ENCODE peak calls at places on chromosomes 3 and 15, in four cellular contexts. O, Z, J and M are unnamed samples.

GRCh38 chr15:71532994-71533393 is 277.4 kb upstream of the NR2E3 start:
- DNase-seq in O (no peak), Z (peak), J (no peak), M (no peak)

GRCh38 chr15:80885180-80885579 is 104.4 kb downstream of the MESD start:
- DNase-seq in O (no peak), Z (no peak), J (no peak), M (no peak)

GRCh38 chr3:71050133-71050520 is 533.4 kb downstream of the FOXP1 start:
- DNase-seq in O (no peak), Z (no peak), J (no peak), M (no peak)

GRCh38 chr15:99961011-99961441 is 227.8 kb upstream of the LYSMD4 start:
- DNase-seq in O (no peak), Z (peak), J (no peak), M (no peak)

GRCh38 chr15:83793069-83793468 is 139.1 kb downstream of the ADAMTSL3 start:
- DNase-seq in O (no peak), Z (no peak), J (no peak), M (no peak)

GRCh38 chr3:177333535-177334495 is 136.5 kb upstream of the TBL1XR1 start:
- DNase-seq in O (no peak), Z (no peak), J (peak), M (no peak)

GRCh38 chr15:83698294-83698693 is 44.4 kb downstream of the ADAMTSL3 start:
- DNase-seq in O (no peak), Z (peak), J (peak), M (no peak)

GRCh38 chr3:48504051-48504946 is at the start of gene SHISA5:
- DNase-seq in O (no peak), Z (peak), J (peak), M (peak)

DNA sequence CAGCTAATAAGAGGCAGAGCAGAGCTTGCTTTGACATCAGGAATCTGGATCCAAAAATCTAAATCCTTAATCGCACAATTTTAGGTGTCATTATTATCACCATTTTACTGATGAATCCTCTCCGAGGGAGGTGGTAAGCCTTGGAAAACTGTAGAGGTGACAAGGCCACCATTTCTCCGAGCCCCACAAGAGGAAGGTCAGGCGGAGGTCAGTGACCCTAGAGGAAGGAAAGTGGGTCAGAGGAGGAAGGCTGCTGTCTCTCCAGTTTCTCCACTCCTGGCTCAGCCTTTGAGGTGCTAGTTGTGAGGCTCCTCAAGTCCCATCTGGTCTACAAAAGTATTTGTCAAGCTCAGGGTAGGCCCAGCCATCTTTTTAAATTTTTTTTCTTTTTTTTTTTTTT is 3.2 kb downstream of the DVL3 start:
- DNase-seq in O (no peak), Z (no peak), J (no peak), M (no peak)
- H3K4me3 ChIP-seq in O (no peak), Z (no peak), J (no peak), M (no peak)

GRCh38 chr3:159911011-159911663 is 77.5 kb upstream of the IL12A start:
- DNase-seq in O (no peak), Z (peak), J (no peak), M (no peak)

GRCh38 chr3:159914421-159914820 is 74.2 kb upstream of the IL12A start:
- DNase-seq in O (no peak), Z (no peak), J (no peak), M (no peak)

GRCh38 chr3:159913712-159914414 is 74.8 kb upstream of the IL12A start:
- DNase-seq in O (no peak), Z (no peak), J (no peak), M (no peak)

GRCh38 chr3:159907828-159908227 is 80.8 kb upstream of the IL12A start:
- DNase-seq in O (no peak), Z (no peak), J (no peak), M (no peak)

DNA sequence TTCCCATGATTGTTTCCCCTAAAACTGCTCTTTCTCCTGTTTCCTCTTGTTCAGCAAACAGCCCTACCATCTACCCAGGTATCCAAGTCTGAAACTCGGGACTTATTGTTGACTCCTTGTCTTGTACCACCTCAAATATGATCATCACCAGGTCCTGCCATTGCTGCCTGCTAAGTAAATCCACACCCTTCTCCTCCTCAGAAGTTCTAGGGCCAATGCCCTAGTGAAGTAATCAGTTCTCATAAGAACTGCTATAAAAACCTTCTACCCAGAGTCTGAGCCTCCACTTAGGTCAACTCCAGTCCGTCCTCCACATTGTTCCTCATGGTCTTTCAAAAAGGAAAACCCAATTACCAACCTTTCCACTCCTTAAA is 77.0 kb upstream of the IL12A start:
- DNase-seq in O (no peak), Z (no peak), J (no peak), M (no peak)
- H3K4me3 ChIP-seq in O (no peak), Z (no peak), J (no peak), M (no peak)

DNA sequence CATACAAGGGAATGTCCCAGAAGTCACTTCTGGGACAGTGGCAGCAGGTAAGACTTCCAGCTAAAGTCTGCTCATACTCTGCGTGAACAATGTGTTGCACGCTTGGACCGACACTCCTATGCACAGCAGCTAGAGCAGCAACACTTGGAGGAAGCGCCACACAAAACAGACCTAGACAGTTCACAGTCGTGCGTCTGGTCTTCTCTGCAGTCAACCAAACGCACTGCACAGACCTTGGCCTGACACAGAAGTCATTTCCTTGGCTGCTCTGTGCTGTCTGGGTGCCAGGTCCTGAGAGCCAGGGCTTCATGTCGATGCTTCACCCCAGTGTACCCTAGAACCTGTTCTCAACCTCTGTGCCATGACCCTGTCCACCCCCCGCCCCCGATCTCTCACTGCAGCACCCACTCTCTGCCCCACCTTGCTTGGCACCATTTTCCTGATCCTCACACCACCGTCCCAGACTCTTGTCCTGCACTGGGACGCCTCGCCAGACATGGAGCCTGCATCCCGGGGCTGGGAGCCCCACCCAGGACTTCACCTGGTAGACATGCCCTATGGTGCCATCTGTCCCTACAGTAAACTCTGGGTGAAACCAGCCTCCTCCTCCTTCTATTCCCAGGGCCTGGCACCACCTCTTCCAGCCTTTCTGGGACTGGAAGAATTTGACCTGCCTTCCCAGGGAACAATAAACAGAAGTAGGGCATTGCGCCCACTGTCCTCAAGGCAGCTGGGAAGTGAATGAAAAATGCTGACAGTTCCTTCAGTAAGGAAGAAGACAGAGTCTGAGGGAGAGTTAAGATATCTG is 3.1 kb downstream of the ATP10A start:
- DNase-seq in O (no peak), Z (no peak), J (peak), M (peak)
- H3K4me3 ChIP-seq in O (no peak), Z (no peak), J (no peak), M (no peak)

GRCh38 chr15:59268980-59269472 is 62.4 kb downstream of the LDHAL6B start:
- DNase-seq in O (no peak), Z (peak), J (no peak), M (no peak)

GRCh38 chr15:59266015-59266414 is 59.4 kb downstream of the LDHAL6B start:
- DNase-seq in O (no peak), Z (no peak), J (no peak), M (no peak)

GRCh38 chr15:59271595-59272201 is 65.1 kb downstream of the LDHAL6B start:
- DNase-seq in O (no peak), Z (no peak), J (no peak), M (no peak)

GRCh38 chr15:59273266-59273665 is 66.6 kb downstream of the LDHAL6B start:
- DNase-seq in O (no peak), Z (no peak), J (no peak), M (no peak)

DNA sequence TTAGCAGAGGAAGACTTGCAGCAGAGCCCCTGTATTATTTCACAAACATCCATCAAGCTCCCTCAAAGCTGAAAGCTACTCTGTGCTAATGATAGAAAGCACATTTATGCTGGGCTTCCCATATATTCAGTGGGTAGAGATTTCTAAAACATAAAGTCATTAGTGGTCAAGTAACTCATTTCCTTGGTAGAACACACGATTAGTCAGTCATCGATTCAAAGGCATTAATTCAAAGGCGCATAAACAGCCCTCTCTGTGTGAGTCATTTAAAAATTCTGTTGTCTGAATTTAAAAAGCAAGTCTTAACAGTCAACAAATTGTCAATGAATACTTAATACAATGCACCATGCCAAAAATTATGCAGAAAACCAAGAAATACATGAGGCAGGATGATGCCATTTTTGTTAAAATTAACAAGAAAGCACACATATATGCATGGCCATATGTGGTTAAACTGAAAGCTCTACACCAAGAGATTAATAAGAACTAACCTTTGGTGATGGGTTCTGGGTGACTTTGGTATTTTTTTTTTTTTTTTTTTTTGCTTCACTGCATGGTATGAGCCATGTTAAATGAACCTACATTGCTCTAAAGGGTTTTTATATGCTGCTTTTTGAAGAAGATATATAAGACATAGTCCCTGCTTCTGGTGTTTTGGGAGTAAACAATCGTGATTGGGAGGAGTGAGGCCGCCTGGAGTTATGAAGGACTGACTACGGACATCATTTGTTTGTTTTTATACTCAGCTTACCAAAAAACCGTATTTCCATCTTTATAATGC is 61.7 kb downstream of the LDHAL6B start:
- DNase-seq in O (no peak), Z (peak), J (no peak), M (no peak)
- H3K4me3 ChIP-seq in O (no peak), Z (no peak), J (no peak), M (no peak)

GRCh38 chr15:31366169-31366734 is 39.6 kb downstream of the KLF13 start:
- DNase-seq in O (no peak), Z (peak), J (no peak), M (peak)

GRCh38 chr15:31367021-31367729 is 40.5 kb downstream of the KLF13 start:
- DNase-seq in O (no peak), Z (no peak), J (no peak), M (no peak)

GRCh38 chr15:31364301-31365031 is 37.8 kb downstream of the KLF13 start:
- DNase-seq in O (no peak), Z (peak), J (no peak), M (no peak)

GRCh38 chr15:31365032-31365654 is 38.5 kb downstream of the KLF13 start:
- DNase-seq in O (no peak), Z (no peak), J (no peak), M (no peak)

DNA sequence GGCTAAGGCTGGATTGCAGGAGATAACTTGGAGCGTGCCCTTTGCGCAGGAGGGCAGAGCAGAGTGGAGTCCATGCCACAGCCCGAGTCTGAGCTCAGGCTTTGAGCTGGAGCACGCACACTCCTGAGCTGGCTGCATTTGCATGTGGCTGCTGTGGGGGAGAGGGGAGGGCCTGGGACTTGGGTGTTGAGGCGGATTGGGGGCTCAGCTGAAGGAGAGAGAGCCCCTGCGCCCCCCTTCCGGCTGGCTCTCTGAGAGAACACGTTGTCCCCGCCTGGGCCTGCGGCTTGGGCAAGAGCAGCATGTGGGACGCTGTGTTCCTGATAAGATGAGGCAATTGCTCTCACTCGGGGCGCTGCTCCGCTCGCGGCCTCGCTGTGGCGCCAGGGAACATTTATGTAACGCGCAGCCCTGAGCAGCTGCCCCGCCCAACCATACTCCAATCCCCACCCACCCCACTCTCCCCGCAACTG is 39.1 kb downstream of the KLF13 start:
- DNase-seq in O (no peak), Z (peak), J (peak), M (peak)
- H3K4me3 ChIP-seq in O (no peak), Z (no peak), J (no peak), M (peak)

DNA sequence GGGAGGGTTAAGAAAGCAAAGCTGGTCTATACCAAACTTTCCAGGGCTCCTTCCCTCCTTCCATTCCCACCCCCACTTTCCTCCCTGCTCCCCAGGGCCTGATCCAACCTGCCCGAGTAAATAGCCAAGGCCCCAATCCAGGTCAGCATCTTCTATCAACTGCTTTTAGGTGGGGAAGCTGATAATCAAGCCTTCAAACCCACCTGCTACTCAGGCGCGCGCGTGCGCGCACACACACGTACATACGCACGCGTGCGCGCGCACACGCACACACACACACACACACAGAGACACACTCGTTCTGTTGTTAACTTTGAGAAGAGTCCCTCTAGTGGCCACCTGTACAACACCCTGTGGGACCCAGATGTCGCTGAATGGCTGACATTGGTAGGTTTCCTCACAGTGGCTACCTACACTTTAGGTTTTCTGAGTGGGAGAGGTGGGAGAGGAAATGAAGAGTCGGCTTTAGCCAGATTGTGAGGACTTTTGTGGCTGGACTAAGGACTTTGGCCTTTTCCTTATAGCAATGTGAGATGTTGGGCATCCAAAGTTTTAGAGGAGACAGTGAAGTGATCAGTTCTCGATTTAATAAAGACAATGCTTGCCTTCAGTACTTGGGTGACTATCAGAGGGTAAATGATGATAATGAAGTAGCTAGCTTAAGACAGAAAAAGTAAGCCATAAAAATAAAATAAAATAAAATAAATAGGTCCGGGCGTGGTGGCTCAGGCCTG is 179.9 kb upstream of the C2CD4B start:
- DNase-seq in O (peak), Z (peak), J (peak), M (peak)
- H3K4me3 ChIP-seq in O (peak), Z (no peak), J (no peak), M (no peak)

DNA sequence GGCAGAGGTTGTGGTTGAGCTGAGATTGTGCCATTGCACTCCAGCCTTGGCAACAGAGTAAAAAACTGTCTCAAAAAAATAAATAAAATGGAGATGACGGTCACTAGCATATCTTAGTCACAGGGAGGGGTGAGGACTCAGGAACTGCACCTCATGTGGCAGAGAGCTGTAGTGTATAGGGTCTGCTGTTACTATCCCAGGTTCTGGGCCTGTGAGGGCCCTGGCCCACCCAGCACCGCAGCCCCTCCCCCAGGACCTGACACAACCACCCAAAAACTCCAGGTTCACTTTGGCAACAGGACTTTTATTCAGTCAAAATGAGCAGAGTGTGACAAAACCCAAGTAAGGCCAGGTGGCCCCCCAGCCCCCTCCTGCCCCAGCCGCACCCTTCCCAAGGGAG is 22.4 kb downstream of the RNU5B-1 start:
- DNase-seq in O (no peak), Z (no peak), J (no peak), M (no peak)
- H3K4me3 ChIP-seq in O (no peak), Z (no peak), J (no peak), M (no peak)

GRCh38 chr3:115862824-115863223 is 239.5 kb downstream of the GAP43 start:
- DNase-seq in O (no peak), Z (no peak), J (no peak), M (no peak)
- H3K4me3 ChIP-seq in O (no peak), Z (no peak), J (no peak), M (no peak)